ENCODE peak calls at places on chromosomes 11 and 22, in nine cellular contexts. M, U, W, K, T, A, V, Z and J are unnamed samples.

GRCh38 chr22:17158568-17159503 is at the start of gene HDHD5:
- DNase-seq in M (peak), U (peak), W (peak), K (peak), T (peak), A (peak), V (peak), Z (peak), J (peak)

GRCh38 chr11:131331546-131331945 is 38.9 kb upstream of the NTM start:
- DNase-seq in M (no peak), U (no peak), W (no peak), K (no peak), T (no peak), A (no peak), V (no peak), Z (no peak), J (no peak)

GRCh38 chr22:25777870-25778269 is 35.9 kb downstream of the MYO18B start:
- DNase-seq in M (peak), U (peak), W (no peak), K (no peak), T (no peak), A (peak), V (peak), Z (peak), J (no peak)

GRCh38 chr11:129846508-129847335 is 31.1 kb downstream of the TMEM45B start:
- DNase-seq in M (peak), U (no peak), W (no peak), K (no peak), T (no peak), A (no peak), V (no peak), Z (peak), J (no peak)

GRCh38 chr11:86637976-86638375 is 34.4 kb downstream of the ME3 start:
- DNase-seq in M (peak), U (no peak), W (no peak), K (no peak), T (no peak), A (no peak), V (no peak), Z (no peak), J (no peak)

GRCh38 chr11:64340671-64341335 is 799 bp downstream of the CCDC88B start:
- DNase-seq in M (no peak), U (peak), W (no peak), K (no peak), T (no peak), A (peak), V (peak), Z (peak), J (no peak)

GRCh38 chr11:61499816-61500491 is 8.6 kb upstream of the LRRC10B start:
- DNase-seq in M (no peak), U (no peak), W (no peak), K (no peak), T (no peak), A (no peak), V (no peak), Z (no peak), J (no peak)

GRCh38 chr11:72483412-72484186 is 49.3 kb upstream of the CLPB start:
- DNase-seq in M (peak), U (no peak), W (peak), K (no peak), T (peak), A (no peak), V (peak), Z (peak), J (no peak)

GRCh38 chr11:48170176-48170839 is 46.3 kb upstream of the OR4B1 start:
- DNase-seq in M (peak), U (no peak), W (peak), K (no peak), T (no peak), A (no peak), V (no peak), Z (no peak), J (no peak)

GRCh38 chr11:118786657-118787056 is 4.3 kb downstream of the DDX6 start:
- DNase-seq in M (no peak), U (no peak), W (no peak), K (no peak), T (no peak), A (no peak), V (no peak), Z (no peak), J (no peak)

GRCh38 chr11:95095858-95096587 is 6.4 kb downstream of the ENDOD1 start:
- DNase-seq in M (peak), U (no peak), W (no peak), K (no peak), T (no peak), A (peak), V (no peak), Z (no peak), J (no peak)

GRCh38 chr11:86919557-86920210 is 35.5 kb downstream of the FZD4 start:
- DNase-seq in M (peak), U (no peak), W (peak), K (no peak), T (no peak), A (peak), V (peak), Z (peak), J (no peak)

GRCh38 chr11:117070016-117070415 is 28.2 kb downstream of the SIK3 start:
- DNase-seq in M (peak), U (no peak), W (no peak), K (no peak), T (no peak), A (no peak), V (no peak), Z (no peak), J (no peak)

GRCh38 chr22:19901577-19902244 is 39.9 kb upstream of the COMT start:
- DNase-seq in M (no peak), U (no peak), W (no peak), K (no peak), T (no peak), A (no peak), V (no peak), Z (no peak), J (no peak)

GRCh38 chr22:28112548-28113043 is 193.5 kb upstream of the PITPNB start:
- DNase-seq in M (peak), U (no peak), W (peak), K (no peak), T (peak), A (no peak), V (peak), Z (peak), J (no peak)

GRCh38 chr11:81916459-81916858 is 817.2 kb downstream of the FAM181B start:
- DNase-seq in M (no peak), U (no peak), W (no peak), K (no peak), T (no peak), A (no peak), V (no peak), Z (no peak), J (no peak)

GRCh38 chr22:25348391-25348790 is 129.0 kb downstream of the CRYBB2 start:
- DNase-seq in M (no peak), U (no peak), W (no peak), K (no peak), T (no peak), A (no peak), V (no peak), Z (no peak), J (peak)

GRCh38 chr11:64531422-64531821 is 59.6 kb upstream of the SLC22A12 start:
- DNase-seq in M (no peak), U (no peak), W (no peak), K (no peak), T (no peak), A (no peak), V (no peak), Z (no peak), J (no peak)

GRCh38 chr22:23088199-23088604 is 17.9 kb downstream of the GNAZ start:
- DNase-seq in M (no peak), U (no peak), W (no peak), K (no peak), T (no peak), A (no peak), V (no peak), Z (no peak), J (no peak)

GRCh38 chr11:134038897-134039470 is 29.9 kb upstream of the JAM3 start:
- DNase-seq in M (peak), U (no peak), W (peak), K (no peak), T (no peak), A (no peak), V (no peak), Z (peak), J (peak)

GRCh38 chr11:103295704-103296103 is 186.5 kb downstream of the DYNC2H1 start:
- DNase-seq in M (peak), U (no peak), W (no peak), K (no peak), T (no peak), A (no peak), V (no peak), Z (no peak), J (no peak)

GRCh38 chr22:31080848-31081649 is at the start of gene SMTN:
- DNase-seq in M (peak), U (peak), W (peak), K (no peak), T (peak), A (peak), V (peak), Z (peak), J (peak)
- TF ChIP-seq CTCF in M (no peak), U (no peak), W (no peak), K (no peak), T (no peak), A (no peak), V (no peak), Z (no peak), J (no peak)

DNA sequence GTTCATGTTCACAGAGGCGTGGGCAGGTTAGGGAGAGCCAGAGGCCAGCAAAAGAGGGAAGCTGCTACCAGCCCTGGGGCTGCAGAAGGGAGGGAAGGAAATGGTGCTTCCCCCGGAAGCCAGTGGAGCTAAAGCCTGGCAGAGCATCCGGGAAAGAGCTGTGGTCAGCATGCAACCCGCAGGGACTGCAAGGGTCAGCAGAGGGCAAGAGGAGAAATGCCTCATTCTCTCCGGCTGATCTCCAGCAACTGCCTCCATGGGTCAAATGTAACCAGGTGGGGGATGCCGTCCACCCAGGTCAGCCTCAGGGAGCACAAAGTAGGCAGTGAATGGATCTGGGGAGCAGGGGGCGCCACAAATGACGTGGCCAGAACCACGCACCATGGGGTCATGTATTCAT is 36.9 kb upstream of the PRR5 start:
- DNase-seq in M (no peak), U (no peak), W (peak), K (no peak), T (no peak), A (no peak), V (peak), Z (no peak), J (no peak)
- TF ChIP-seq CTCF in M (no peak), U (no peak), W (no peak), K (no peak), T (no peak), A (no peak), V (no peak), Z (no peak), J (no peak)

GRCh38 chr11:127017482-127017881 is 16.9 kb upstream of the KIRREL3 start:
- DNase-seq in M (peak), U (no peak), W (no peak), K (no peak), T (no peak), A (no peak), V (peak), Z (peak), J (no peak)
- TF ChIP-seq CTCF in M (peak), U (no peak), W (no peak), K (no peak), T (no peak), A (no peak), V (peak), Z (peak), J (peak)

DNA sequence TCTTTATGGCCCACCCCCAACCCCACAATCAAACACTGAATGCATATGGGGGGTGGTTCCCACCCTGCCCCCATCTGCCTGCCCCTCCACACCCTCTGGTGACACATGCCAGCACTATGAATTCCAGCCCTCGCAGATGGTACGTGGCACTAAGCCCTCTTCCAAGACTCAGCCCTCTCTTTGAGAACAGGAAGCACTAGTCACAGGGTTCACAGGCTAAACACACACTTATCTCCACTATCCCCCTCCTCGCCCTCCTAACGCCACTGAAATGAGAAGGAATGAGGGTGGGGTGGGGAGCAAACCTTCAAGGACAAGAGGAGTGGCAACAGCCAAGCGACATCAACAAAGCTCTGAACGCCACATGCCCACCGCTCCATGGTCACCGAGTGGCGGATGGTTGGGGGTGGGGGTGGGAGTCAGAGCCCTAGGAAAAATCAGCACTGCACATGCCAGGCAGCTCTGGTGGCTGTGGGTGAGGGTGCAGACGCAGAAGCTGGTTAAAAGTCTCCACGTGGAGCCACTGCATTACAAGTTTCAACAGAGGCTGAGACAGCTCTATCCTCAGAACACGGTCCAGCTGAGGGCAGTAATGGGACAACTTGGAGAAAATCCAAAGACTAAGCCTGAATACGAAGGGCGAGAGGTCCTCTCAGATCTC is 33.6 kb downstream of the TMEM184B start:
- DNase-seq in M (peak), U (no peak), W (no peak), K (no peak), T (no peak), A (no peak), V (no peak), Z (peak), J (no peak)
- TF ChIP-seq CTCF in M (peak), U (no peak), W (no peak), K (no peak), T (no peak), A (no peak), V (no peak), Z (peak), J (peak)

GRCh38 chr22:21949948-21950347 is 2.7 kb downstream of the PPM1F start:
- DNase-seq in M (no peak), U (no peak), W (no peak), K (no peak), T (no peak), A (no peak), V (no peak), Z (no peak), J (no peak)

GRCh38 chr22:21951062-21951461 is 1.6 kb downstream of the PPM1F start:
- DNase-seq in M (no peak), U (no peak), W (no peak), K (no peak), T (no peak), A (no peak), V (no peak), Z (no peak), J (no peak)

GRCh38 chr22:21949569-21949918 is 3.1 kb downstream of the PPM1F start:
- DNase-seq in M (no peak), U (no peak), W (no peak), K (no peak), T (no peak), A (no peak), V (no peak), Z (no peak), J (no peak)

GRCh38 chr22:21952586-21953571 is at the start of gene PPM1F:
- DNase-seq in M (peak), U (peak), W (peak), K (peak), T (peak), A (peak), V (peak), Z (peak), J (peak)

DNA sequence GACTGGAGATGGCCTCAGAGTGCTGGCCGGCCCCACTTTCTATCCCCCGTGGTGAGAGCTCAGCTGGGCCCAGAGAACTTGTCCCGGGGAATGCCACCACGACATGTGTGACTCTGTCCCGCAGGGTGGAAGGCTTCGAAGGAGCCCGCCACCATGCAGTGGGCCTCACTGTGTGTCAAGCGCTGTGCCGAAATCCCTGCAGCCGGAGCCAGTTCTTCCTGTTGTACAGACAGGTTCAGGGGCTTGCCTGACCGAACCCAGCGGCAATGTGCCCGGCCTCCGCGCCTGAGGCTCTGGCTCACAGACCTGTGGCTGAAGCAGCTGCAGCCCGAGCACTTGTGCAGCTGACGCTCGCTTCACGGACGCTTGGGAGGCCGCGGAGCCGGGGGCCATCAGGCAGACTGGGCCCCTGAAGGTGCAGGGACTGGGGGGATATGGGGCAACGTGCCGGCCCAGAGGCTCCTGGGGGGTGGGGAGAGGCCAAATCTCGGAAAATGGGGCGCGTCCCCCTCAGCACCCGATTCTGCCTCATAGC is 650 bp downstream of the PPM1F start:
- DNase-seq in M (peak), U (no peak), W (no peak), K (no peak), T (no peak), A (no peak), V (peak), Z (peak), J (no peak)
- TF ChIP-seq CTCF in M (no peak), U (no peak), W (no peak), K (no peak), T (no peak), A (no peak), V (no peak), Z (no peak), J (no peak)

DNA sequence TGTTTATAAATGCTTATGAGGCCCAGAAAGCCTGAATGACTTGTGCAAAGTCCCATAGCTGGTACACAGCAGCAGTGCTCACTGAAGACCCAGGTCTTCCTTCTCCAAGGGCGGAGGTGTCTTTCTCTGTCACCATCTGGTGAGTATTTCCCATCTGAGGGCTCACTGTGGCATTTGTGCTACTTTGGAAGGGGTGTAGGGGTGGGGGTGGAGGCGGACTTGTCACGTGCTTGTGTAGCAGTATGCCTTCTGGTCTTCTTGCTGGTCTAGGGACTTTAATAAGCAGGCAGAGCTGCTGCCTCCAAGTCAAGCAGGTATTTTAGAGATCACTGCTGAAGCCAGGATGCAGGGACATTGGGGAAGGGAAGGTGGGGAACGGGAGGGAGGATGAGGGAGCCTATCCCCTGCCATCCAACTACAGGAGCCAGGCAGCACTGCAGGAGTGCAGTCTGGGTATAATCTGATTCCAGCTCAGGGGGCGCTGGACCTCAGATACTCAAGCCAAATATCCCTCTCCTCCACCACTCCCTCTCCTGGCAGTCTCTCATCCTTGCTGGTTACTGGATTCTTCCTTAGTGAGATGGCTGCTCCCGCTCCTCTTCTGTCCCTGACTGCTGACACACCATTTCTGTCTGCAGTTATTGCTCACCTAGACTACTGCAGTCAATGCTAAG is 3.4 kb downstream of the ABCC8 start:
- DNase-seq in M (no peak), U (no peak), W (no peak), K (no peak), T (no peak), A (no peak), V (peak), Z (peak), J (no peak)
- TF ChIP-seq CTCF in M (peak), U (no peak), W (no peak), K (no peak), T (no peak), A (no peak), V (no peak), Z (no peak), J (peak)

DNA sequence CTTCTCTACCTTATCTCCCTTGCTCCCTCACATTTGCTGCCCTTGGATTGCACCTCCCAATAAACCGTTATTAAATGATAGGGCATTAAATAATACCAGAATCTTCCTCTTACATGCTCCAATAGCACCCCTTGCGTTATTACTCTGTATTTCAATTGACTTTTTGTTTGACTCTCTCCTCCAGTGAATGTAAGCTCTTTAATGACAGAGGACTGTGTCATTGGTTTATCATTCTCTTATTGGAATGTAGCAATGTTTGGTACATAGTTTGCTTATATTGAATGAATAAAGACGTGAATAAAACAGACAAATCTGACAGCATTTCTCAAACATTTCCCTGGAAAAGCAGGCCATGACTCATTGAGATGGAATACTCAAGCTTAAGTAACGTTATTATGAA is 8.7 kb upstream of the MPEG1 start:
- DNase-seq in M (peak), U (no peak), W (no peak), K (no peak), T (no peak), A (no peak), V (no peak), Z (no peak), J (no peak)
- TF ChIP-seq CTCF in M (peak), U (no peak), W (no peak), K (no peak), T (no peak), A (no peak), V (no peak), Z (no peak), J (no peak)

DNA sequence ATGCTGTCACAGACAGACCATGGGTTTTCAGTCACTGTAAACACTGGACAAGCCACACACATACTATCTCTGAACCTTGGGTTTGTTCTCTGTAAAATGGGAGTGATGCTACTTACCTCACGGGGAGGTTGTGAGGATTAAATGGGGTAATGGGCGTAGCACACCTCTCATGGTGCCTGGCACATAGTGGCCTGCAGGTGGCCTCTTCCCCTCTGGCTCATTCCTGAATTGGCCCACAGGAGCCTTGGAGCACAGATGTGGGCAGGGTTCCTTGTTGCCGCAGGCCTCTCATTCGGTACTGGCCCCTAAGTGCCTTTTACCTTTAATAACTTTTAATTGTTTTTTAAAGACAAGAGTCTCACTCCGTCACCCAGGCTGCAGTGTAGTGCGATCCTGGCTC is 11.7 kb downstream of the MICAL2 start:
- DNase-seq in M (no peak), U (no peak), W (no peak), K (no peak), T (no peak), A (no peak), V (peak), Z (no peak), J (no peak)
- TF ChIP-seq CTCF in M (peak), U (no peak), W (no peak), K (peak), T (no peak), A (peak), V (peak), Z (no peak), J (peak)

GRCh38 chr11:67429038-67429668 is 859 bp downstream of the RPS6KB2 start:
- DNase-seq in M (no peak), U (no peak), W (no peak), K (no peak), T (peak), A (no peak), V (no peak), Z (no peak), J (no peak)
- TF ChIP-seq CTCF in M (no peak), U (no peak), W (no peak), K (no peak), T (no peak), A (no peak), V (no peak), Z (no peak), J (no peak)